ENCODE peak calls at places on chromosomes 6 and 20, in four cellular contexts. P, Q, R and A are unnamed samples.

GRCh38 chr6:125445054-125445453 is 143.3 kb upstream of the HDDC2 start:
- DNase-seq in Q (no peak), R (no peak), P (no peak), A (no peak)

GRCh38 chr20:50169329-50169823 is 15.9 kb upstream of the PEDS1 start:
- DNase-seq in Q (no peak), P (peak), R (peak), A (peak)

GRCh38 chr6:40778186-40778585 is 191.0 kb upstream of the LRFN2 start:
- DNase-seq in Q (no peak), P (no peak), R (no peak), A (no peak)

GRCh38 chr20:61288331-61288784 is 36.3 kb downstream of the CDH4 start:
- DNase-seq in R (no peak), P (no peak), Q (no peak), A (no peak)

GRCh38 chr6:884570-884969 is 191.6 kb upstream of the EXOC2 start:
- DNase-seq in Q (no peak), R (no peak), P (no peak), A (no peak)

GRCh38 chr6:128036808-128037570 is 136.1 kb upstream of the THEMIS start:
- DNase-seq in R (no peak), P (no peak), Q (no peak), A (no peak)

GRCh38 chr6:149701699-149702098 is 16.2 kb downstream of the LATS1 start:
- DNase-seq in Q (no peak), P (no peak), R (no peak), A (no peak)

GRCh38 chr6:140052757-140053729 is 678.6 kb upstream of the CITED2 start:
- DNase-seq in P (no peak), R (no peak), Q (no peak), A (peak)

GRCh38 chr20:9059931-9060330 is 9.0 kb upstream of the PLCB4 start:
- DNase-seq in R (no peak), Q (no peak), P (no peak), A (no peak)

GRCh38 chr6:160088774-160089533 is 32.7 kb upstream of the SLC22A1 start:
- DNase-seq in Q (no peak), R (no peak), P (no peak), A (no peak)

GRCh38 chr6:169956580-169956979 is 205.2 kb downstream of the ERMARD start:
- DNase-seq in R (peak), Q (no peak), P (no peak), A (no peak)

GRCh38 chr6:31877651-31878161 is 1.1 kb downstream of the SLC44A4 start:
- DNase-seq in R (peak), Q (no peak), P (peak), A (no peak)

GRCh38 chr6:97901531-97901930 is 618.5 kb upstream of the MMS22L start:
- DNase-seq in P (no peak), Q (no peak), R (no peak), A (no peak)

GRCh38 chr20:50681359-50682064 is 9.8 kb downstream of the RIPOR3 start:
- DNase-seq in Q (no peak), P (no peak), R (no peak), A (no peak)

GRCh38 chr6:72218125-72218524 is 331.8 kb downstream of the RIMS1 start:
- DNase-seq in P (peak), Q (no peak), R (peak), A (no peak)
- TF ChIP-seq NFIC in P (no peak), Q (no peak), R (no peak), A (no peak)

DNA sequence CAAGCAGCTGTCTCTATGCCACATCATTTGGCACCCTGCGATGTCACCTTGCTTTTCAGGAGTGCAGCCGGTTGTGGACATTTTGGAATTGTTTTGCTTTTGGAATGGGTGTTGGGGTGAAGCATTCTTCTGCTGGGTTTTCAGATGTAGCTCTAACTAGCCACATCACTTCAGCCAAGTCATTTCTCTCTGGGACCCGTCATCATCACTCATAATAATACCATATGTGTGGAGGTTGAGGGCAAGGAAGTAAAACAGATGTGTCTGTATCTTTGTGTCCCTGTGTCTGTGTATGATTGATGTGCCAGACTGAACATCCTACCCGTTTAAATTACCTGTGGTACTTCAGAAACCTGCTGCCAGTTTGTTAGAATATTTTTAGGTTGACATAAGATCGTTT is 49.5 kb upstream of the TULP4 start:
- DNase-seq in Q (no peak), P (no peak), R (no peak), A (no peak)
- TF ChIP-seq NFIC in Q (no peak), P (no peak), R (no peak), A (no peak)

GRCh38 chr6:84314377-84314898 is 87.0 kb upstream of the CEP162 start:
- DNase-seq in Q (no peak), P (no peak), R (no peak), A (no peak)

GRCh38 chr6:84317463-84317862 is 90.0 kb upstream of the CEP162 start:
- DNase-seq in Q (no peak), R (no peak), P (no peak), A (no peak)
- TF ChIP-seq NFIC in Q (no peak), R (no peak), P (no peak), A (no peak)

GRCh38 chr6:36510365-36510764 is 36.9 kb downstream of the STK38 start:
- DNase-seq in Q (no peak), R (no peak), P (no peak), A (no peak)

GRCh38 chr6:36508532-36508931 is 38.7 kb downstream of the STK38 start:
- DNase-seq in R (no peak), Q (no peak), P (no peak), A (no peak)

GRCh38 chr6:36505744-36506534 is 41.3 kb downstream of the STK38 start:
- DNase-seq in R (no peak), Q (no peak), P (no peak), A (no peak)

GRCh38 chr6:36504982-36505381 is 42.3 kb downstream of the STK38 start:
- DNase-seq in R (no peak), P (no peak), Q (no peak), A (no peak)

GRCh38 chr6:36506617-36507016 is 40.7 kb downstream of the STK38 start:
- DNase-seq in R (no peak), Q (no peak), P (peak), A (no peak)
- TF ChIP-seq NFIC in R (no peak), Q (no peak), P (no peak), A (no peak)